ENCODE peak calls at places on chromosomes 1 and 21, in four cellular contexts. One of them, this sample, is unnamed.

GRCh38 chr1:50665413-50665812 is 242.2 kb upstream of the DMRTA2 start:
- DNase-seq in WTC11: no peak
- DNase-seq in HepG2: no peak
- DNase-seq in K562: no peak
- DNase-seq in this sample: no peak

GRCh38 chr1:6870086-6870485 is 84.8 kb downstream of the CAMTA1 start:
- DNase-seq in K562: no peak
- DNase-seq in WTC11: no peak
- DNase-seq in HepG2: no peak
- DNase-seq in this sample: no peak

GRCh38 chr1:241356187-241356518 is 852 bp downstream of the RGS7 start:
- DNase-seq in K562: no peak
- DNase-seq in HepG2: no peak
- DNase-seq in WTC11: peak
- DNase-seq in this sample: no peak

GRCh38 chr1:25765910-25766645 is 33.9 kb upstream of the SELENON start:
- DNase-seq in K562: no peak
- DNase-seq in WTC11: no peak
- DNase-seq in HepG2: no peak
- DNase-seq in this sample: no peak

GRCh38 chr1:67535474-67535873 is 105.3 kb upstream of the SERBP1 start:
- DNase-seq in HepG2: peak
- DNase-seq in WTC11: peak
- DNase-seq in K562: peak
- DNase-seq in this sample: peak

GRCh38 chr1:5637171-5637570 is 355.1 kb downstream of the NPHP4 start:
- DNase-seq in K562: peak
- DNase-seq in HepG2: no peak
- DNase-seq in WTC11: no peak
- DNase-seq in this sample: no peak

GRCh38 chr1:109636201-109636952 is 16.7 kb downstream of the AMPD2 start:
- DNase-seq in WTC11: no peak
- DNase-seq in K562: peak
- DNase-seq in HepG2: peak
- DNase-seq in this sample: no peak

GRCh38 chr1:39170731-39171375 is 33.6 kb upstream of the MACF1 start:
- DNase-seq in WTC11: peak
- DNase-seq in HepG2: no peak
- DNase-seq in K562: no peak
- DNase-seq in this sample: no peak

GRCh38 chr1:39892611-39893595 is 8.8 kb downstream of the MYCL start:
- DNase-seq in HepG2: peak
- DNase-seq in WTC11: peak
- DNase-seq in K562: peak
- DNase-seq in this sample: no peak

GRCh38 chr1:55572878-55573734 is 357.9 kb upstream of the USP24 start:
- DNase-seq in HepG2: peak
- DNase-seq in WTC11: no peak
- DNase-seq in K562: no peak
- DNase-seq in this sample: no peak

GRCh38 chr1:107941123-107941522 is 23.9 kb downstream of the VAV3 start:
- DNase-seq in HepG2: no peak
- DNase-seq in K562: no peak
- DNase-seq in WTC11: no peak
- DNase-seq in this sample: no peak

GRCh38 chr1:219702551-219703215 is 89.8 kb upstream of the ZC3H11B start:
- DNase-seq in K562: no peak
- DNase-seq in WTC11: no peak
- DNase-seq in HepG2: no peak
- DNase-seq in this sample: no peak

GRCh38 chr1:61141288-61142044 is 59.1 kb downstream of the NFIA start:
- DNase-seq in WTC11: no peak
- DNase-seq in HepG2: peak
- DNase-seq in K562: no peak
- DNase-seq in this sample: no peak

GRCh38 chr1:98662354-98662665 is 789 bp downstream of the SNX7 start:
- DNase-seq in K562: no peak
- DNase-seq in HepG2: no peak
- DNase-seq in WTC11: no peak
- DNase-seq in this sample: no peak

GRCh38 chr1:118158918-118159317 is 26.1 kb downstream of the SPAG17 start:
- DNase-seq in WTC11: no peak
- DNase-seq in HepG2: no peak
- DNase-seq in K562: no peak
- DNase-seq in this sample: no peak

GRCh38 chr1:58397187-58397820 is 149.2 kb downstream of the OMA1 start:
- DNase-seq in WTC11: no peak
- DNase-seq in K562: no peak
- DNase-seq in HepG2: peak
- DNase-seq in this sample: no peak

GRCh38 chr21:28636988-28637691 is 355.5 kb downstream of the LTN1 start:
- DNase-seq in HepG2: no peak
- DNase-seq in WTC11: no peak
- DNase-seq in K562: no peak
- DNase-seq in this sample: no peak

GRCh38 chr1:153775432-153776311 is 465 bp downstream of the SLC27A3 start:
- DNase-seq in WTC11: peak
- DNase-seq in HepG2: no peak
- DNase-seq in K562: peak
- DNase-seq in this sample: no peak

DNA sequence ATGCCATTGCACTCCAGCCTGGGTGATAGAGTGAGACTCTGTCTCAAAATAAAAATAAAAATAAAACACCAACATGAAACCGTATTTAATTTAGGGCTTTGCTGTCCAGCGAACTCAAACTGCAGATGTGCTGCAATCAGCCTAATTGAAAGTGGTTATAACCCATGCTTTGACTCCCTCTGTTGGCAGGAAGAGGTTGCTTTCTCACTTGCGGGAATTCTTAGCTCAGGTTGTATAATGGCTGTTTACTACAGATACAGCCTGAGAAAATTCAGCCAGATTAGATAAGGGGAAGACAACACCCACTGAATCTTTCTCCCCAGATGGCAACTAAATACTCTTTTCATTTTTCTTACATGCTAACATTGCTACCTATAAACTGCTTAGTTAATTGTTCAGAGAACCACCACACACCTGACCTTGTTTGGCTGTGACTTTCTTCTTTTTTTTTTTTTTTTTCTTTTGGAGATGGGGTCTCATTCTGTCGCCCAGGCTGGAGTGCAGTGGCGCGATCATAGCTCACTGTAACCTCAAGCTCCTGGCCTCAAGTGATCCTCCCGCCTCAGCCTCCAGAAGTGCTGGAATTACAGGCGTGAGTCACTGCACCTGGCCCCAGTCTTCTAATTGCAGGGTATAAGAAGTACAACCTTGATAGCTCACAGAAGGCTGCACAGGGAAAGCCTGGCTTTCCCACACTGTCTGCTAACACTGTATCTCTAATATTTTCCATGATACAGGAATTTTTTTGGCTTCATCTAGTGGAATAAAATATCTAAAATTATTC is 34.6 kb downstream of the DNTTIP2 start:
- DNase-seq in HepG2: peak
- DNase-seq in WTC11: no peak
- DNase-seq in K562: peak
- DNase-seq in this sample: peak
- TF ChIP-seq CREM in HepG2: no peak
- TF ChIP-seq CREM in WTC11: no peak
- TF ChIP-seq CREM in K562: no peak
- TF ChIP-seq CREM in this sample: no peak

GRCh38 chr21:41442496-41443186 is 16.6 kb downstream of the MX1 start:
- DNase-seq in K562: no peak
- DNase-seq in HepG2: no peak
- DNase-seq in WTC11: no peak
- DNase-seq in this sample: no peak
- TF ChIP-seq CREM in K562: no peak
- TF ChIP-seq CREM in HepG2: no peak
- TF ChIP-seq CREM in WTC11: no peak
- TF ChIP-seq CREM in this sample: no peak

GRCh38 chr21:45040114-45040715 is 34.2 kb upstream of the ADARB1 start:
- DNase-seq in K562: no peak
- DNase-seq in WTC11: no peak
- DNase-seq in HepG2: no peak
- DNase-seq in this sample: no peak
- TF ChIP-seq CREM in K562: no peak
- TF ChIP-seq CREM in WTC11: no peak
- TF ChIP-seq CREM in HepG2: no peak
- TF ChIP-seq CREM in this sample: no peak

DNA sequence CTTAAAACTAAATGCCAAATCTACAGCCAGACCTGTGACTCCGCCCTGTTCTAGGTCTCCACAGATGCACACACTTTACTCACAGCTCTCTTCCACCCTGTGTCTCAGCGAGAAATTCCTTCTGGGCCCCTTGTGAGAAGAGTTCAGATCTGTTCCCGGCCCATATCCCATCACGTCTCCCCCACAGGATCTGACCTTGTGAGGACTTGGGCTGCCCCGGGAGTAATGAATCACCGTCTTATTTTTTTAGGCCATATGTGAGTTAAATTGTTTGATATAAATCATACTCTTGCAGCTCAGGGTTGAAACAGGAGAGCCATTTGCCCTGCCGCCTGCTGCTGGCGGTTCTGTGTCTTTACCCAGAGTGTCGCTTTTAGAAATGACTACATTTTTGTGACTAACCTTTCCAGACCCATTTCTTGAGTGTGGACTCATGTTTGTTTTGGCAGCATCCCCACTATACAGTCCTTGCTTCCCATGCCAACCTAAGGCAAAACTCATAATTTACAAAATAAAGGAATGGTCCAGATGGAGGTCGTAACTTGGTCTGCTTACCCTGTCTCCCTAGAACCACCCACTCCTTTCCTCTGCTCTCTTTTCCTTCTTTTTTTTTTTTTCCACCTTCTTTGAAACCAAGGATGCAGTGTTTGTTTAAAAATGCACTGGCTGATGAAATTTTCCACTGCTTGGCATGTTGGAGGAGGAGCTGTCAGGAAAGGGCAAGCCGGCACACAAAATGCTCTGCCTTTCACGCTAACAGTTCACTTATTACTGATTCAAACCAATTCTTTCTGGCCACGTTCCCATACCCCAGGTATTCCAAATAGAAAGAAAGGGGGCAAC is 98.0 kb upstream of the C1orf105 start:
- DNase-seq in HepG2: no peak
- DNase-seq in K562: no peak
- DNase-seq in WTC11: no peak
- DNase-seq in this sample: no peak
- TF ChIP-seq CREM in HepG2: no peak
- TF ChIP-seq CREM in K562: no peak
- TF ChIP-seq CREM in WTC11: no peak
- TF ChIP-seq CREM in this sample: no peak

This sample was measured in GM12878.